ENCODE peak calls at places on chromosomes 12 and 14, in four cellular contexts. Q is breast epithelium, C is cardiac muscle cell, S is IMR-90. T is an unnamed sample.

GRCh38 chr14:53109028-53109687 is 44.0 kb downstream of the DDHD1 start:
- DNase-seq in S (no peak), Q (no peak), C (no peak), T (no peak)

GRCh38 chr14:91005716-91006115 is 54.7 kb downstream of the RPS6KA5 start:
- DNase-seq in S (no peak), C (no peak), Q (no peak), T (no peak)

GRCh38 chr12:57759360-57759980 is 4.6 kb downstream of the MARCHF9 start:
- DNase-seq in S (no peak), C (peak; percentile 42), Q (no peak), T (no peak)

GRCh38 chr12:128920468-128920867 is 67.2 kb downstream of the GLT1D1 start:
- DNase-seq in C (no peak), S (no peak), Q (peak; percentile 27), T (peak; percentile 41)

GRCh38 chr12:58349161-58349560 is 407.8 kb downstream of the ATP23 start:
- DNase-seq in Q (no peak), C (no peak), S (peak; percentile 26), T (no peak)

GRCh38 chr12:81080431-81080983 is 2.6 kb downstream of the ACSS3 start:
- DNase-seq in S (peak; percentile 9), Q (no peak), C (no peak), T (peak; percentile 40)

GRCh38 chr14:68634346-68634745 is 158.5 kb downstream of the ZFP36L1 start:
- DNase-seq in Q (peak; percentile 17), S (no peak), C (peak; percentile 36), T (no peak)

GRCh38 chr14:55220230-55220629 is 28.8 kb upstream of the DLGAP5 start:
- DNase-seq in Q (no peak), S (no peak), C (no peak), T (peak; percentile 53)

GRCh38 chr12:67280572-67280971 is 11.4 kb downstream of the CAND1 start:
- DNase-seq in S (no peak), Q (no peak), C (peak; percentile 7), T (no peak)

GRCh38 chr14:92724516-92725340 is 23.7 kb downstream of the LGMN start:
- DNase-seq in C (peak; percentile 77), S (no peak), Q (peak; percentile 33), T (peak; percentile 85)

GRCh38 chr14:100950024-100950423 is 46.5 kb upstream of the RTL1 start:
- DNase-seq in C (no peak), S (peak; percentile 41), Q (no peak), T (peak; percentile 27)

GRCh38 chr12:1362143-1362542 is 232.2 kb downstream of the FBXL14 start:
- DNase-seq in S (no peak), Q (no peak), C (no peak), T (no peak)

GRCh38 chr12:47651368-47652254 is 54.2 kb downstream of the RPAP3 start:
- DNase-seq in C (peak; percentile 84), Q (peak; percentile 48), S (peak; percentile 66), T (peak; percentile 74)

GRCh38 chr12:64610660-64611429 is 550 bp downstream of the RASSF3 start:
- DNase-seq in Q (no peak), C (peak; percentile 69), S (peak; percentile 50), T (peak; percentile 41)

GRCh38 chr12:126369487-126370463 is 1304.5 kb downstream of the AACS start:
- DNase-seq in Q (no peak), C (no peak), S (no peak), T (peak; percentile 34)

GRCh38 chr12:64383675-64384074 is 6.9 kb downstream of the C12orf56 start:
- DNase-seq in C (no peak), S (no peak), Q (no peak), T (peak; percentile 19)

GRCh38 chr14:96581026-96581425 is 78.8 kb downstream of the PAPOLA start:
- DNase-seq in C (no peak), Q (no peak), S (no peak), T (no peak)

GRCh38 chr12:13957576-13957975 is 23.8 kb downstream of the GRIN2B start:
- DNase-seq in S (no peak), C (no peak), Q (no peak), T (no peak)

GRCh38 chr12:31966558-31967205 is 7.5 kb downstream of the RESF1 start:
- DNase-seq in S (no peak), Q (no peak), C (no peak), T (no peak)

GRCh38 chr14:64671591-64671990 is 32.6 kb upstream of the PLEKHG3 start:
- DNase-seq in C (peak; percentile 67), S (peak; percentile 77), Q (no peak), T (peak; percentile 73)

GRCh38 chr12:45008211-45008610 is 42.7 kb downstream of the DBX2 start:
- DNase-seq in Q (no peak), C (no peak), S (no peak), T (no peak)

GRCh38 chr12:100404769-100405407 is 48.0 kb downstream of the SLC17A8 start:
- DNase-seq in C (peak; percentile 81), S (peak; percentile 40), Q (no peak), T (peak; percentile 67)

GRCh38 chr12:15688202-15688736 is 100.9 kb downstream of the EPS8 start:
- DNase-seq in C (no peak), S (no peak), Q (no peak), T (no peak)

GRCh38 chr14:36451346-36452065 is 68.5 kb downstream of the NKX2-1 start:
- DNase-seq in Q (no peak), C (peak; percentile 51), S (no peak), T (no peak)

GRCh38 chr14:36454599-36455240 is 65.3 kb downstream of the NKX2-1 start:
- DNase-seq in Q (no peak), C (no peak), S (no peak), T (no peak)

GRCh38 chr14:36449903-36450302 is 70.1 kb downstream of the NKX2-1 start:
- DNase-seq in Q (no peak), C (no peak), S (no peak), T (no peak)

GRCh38 chr14:36452850-36453249 is 67.2 kb downstream of the NKX2-1 start:
- DNase-seq in C (no peak), S (no peak), Q (no peak), T (no peak)

GRCh38 chr14:36450550-36450949 is 69.5 kb downstream of the NKX2-1 start:
- DNase-seq in S (no peak), C (no peak), Q (no peak), T (peak; percentile 0)
- TF ChIP-seq CTCF in S (no peak), C (no peak), Q (no peak), T (no peak)

GRCh38 chr12:53998174-53998899 is 1.6 kb upstream of the HOXC9 start:
- DNase-seq in S (no peak), Q (no peak), C (no peak), T (no peak)
- H3K4me3 ChIP-seq in S (no peak overlapping the region), Q (peak overlapping the region; percentile 71), C (no peak overlapping the region), T (peak overlapping the region; percentile 84)

GRCh38 chr12:11228268-11228879 is 41.1 kb downstream of the PRB3 start:
- DNase-seq in Q (no peak), S (peak; percentile 30), C (peak; percentile 76), T (peak; percentile 31)
- TF ChIP-seq CTCF in Q (no peak), S (peak; percentile 58), C (peak; percentile 49), T (peak; percentile 55)

GRCh38 chr14:21112267-21112666 is 11.4 kb downstream of the TMEM253 start:
- DNase-seq in S (no peak), Q (no peak), C (no peak), T (no peak)
- H3K4me3 ChIP-seq in S (no peak overlapping the region), Q (no peak overlapping the region), C (no peak overlapping the region), T (no peak overlapping the region)

GRCh38 chr12:122730215-122731014 is at the start of gene HCAR1:
- DNase-seq in C (no peak), Q (peak; percentile 32), S (no peak), T (peak; percentile 40)
- TF ChIP-seq CTCF in C (peak; percentile 12), Q (no peak), S (no peak), T (no peak)